ENCODE peak calls at places on chromosomes 13 and 19, in four cellular contexts. One of them, this sample, is unnamed. For H3K36me3, the result is how much of the 10 kb centered on the place peaks cover.

GRCh38 chr19:48456864-48457263 is 1.5 kb downstream of the KCNJ14 start:
- DNase-seq in IMR-90: no peak
- DNase-seq in OCI-LY7: no peak
- DNase-seq in fibroblast of lung: no peak
- DNase-seq in this sample: no peak

GRCh38 chr13:45367358-45367757 is 26.4 kb upstream of the TPT1 start:
- DNase-seq in IMR-90: peak
- DNase-seq in OCI-LY7: peak
- DNase-seq in fibroblast of lung: peak
- DNase-seq in this sample: peak

GRCh38 chr19:1310853-1311180 is 25.1 kb downstream of the EFNA2 start:
- DNase-seq in OCI-LY7: no peak
- DNase-seq in IMR-90: no peak
- DNase-seq in fibroblast of lung: no peak
- DNase-seq in this sample: no peak

GRCh38 chr13:99893567-99893966 is 78.0 kb downstream of the ZIC5 start:
- DNase-seq in fibroblast of lung: no peak
- DNase-seq in OCI-LY7: no peak
- DNase-seq in IMR-90: no peak
- DNase-seq in this sample: no peak

GRCh38 chr13:36872621-36873020 is 47.4 kb downstream of the SMAD9 start:
- DNase-seq in IMR-90: no peak
- DNase-seq in OCI-LY7: no peak
- DNase-seq in fibroblast of lung: no peak
- DNase-seq in this sample: no peak

GRCh38 chr13:33017410-33017929 is 1.2 kb downstream of the KL start:
- DNase-seq in IMR-90: peak
- DNase-seq in fibroblast of lung: peak
- DNase-seq in OCI-LY7: peak
- DNase-seq in this sample: peak

GRCh38 chr19:3699071-3699740 is 1.1 kb downstream of the PIP5K1C start:
- DNase-seq in OCI-LY7: peak
- DNase-seq in IMR-90: peak
- DNase-seq in fibroblast of lung: peak
- DNase-seq in this sample: no peak

GRCh38 chr19:56167064-56167578 is 8.7 kb upstream of the GALP start:
- DNase-seq in fibroblast of lung: no peak
- DNase-seq in OCI-LY7: no peak
- DNase-seq in IMR-90: no peak
- DNase-seq in this sample: no peak

GRCh38 chr19:35397064-35397463 is 26.2 kb downstream of the GPR42 start:
- DNase-seq in fibroblast of lung: no peak
- DNase-seq in OCI-LY7: no peak
- DNase-seq in IMR-90: no peak
- DNase-seq in this sample: no peak

GRCh38 chr13:102651892-102652291 is 43.0 kb downstream of the METTL21C start:
- DNase-seq in fibroblast of lung: no peak
- DNase-seq in IMR-90: peak
- DNase-seq in OCI-LY7: no peak
- DNase-seq in this sample: no peak

GRCh38 chr13:31943591-31943990 is 88.0 kb upstream of the FRY start:
- DNase-seq in IMR-90: no peak
- DNase-seq in OCI-LY7: no peak
- DNase-seq in fibroblast of lung: no peak
- DNase-seq in this sample: no peak

GRCh38 chr13:97298816-97299215 is 76.7 kb downstream of the MBNL2 start:
- DNase-seq in IMR-90: peak
- DNase-seq in OCI-LY7: no peak
- DNase-seq in fibroblast of lung: peak
- DNase-seq in this sample: no peak

GRCh38 chr19:55898911-55899310 is 33.2 kb downstream of the NLRP13 start:
- DNase-seq in OCI-LY7: no peak
- DNase-seq in IMR-90: no peak
- DNase-seq in fibroblast of lung: no peak
- DNase-seq in this sample: no peak

GRCh38 chr13:24267283-24267682 is 42.1 kb upstream of the C1QTNF9 start:
- DNase-seq in OCI-LY7: no peak
- DNase-seq in fibroblast of lung: peak
- DNase-seq in IMR-90: no peak
- DNase-seq in this sample: no peak

GRCh38 chr19:46840157-46840942 is 10.3 kb downstream of the AP2S1 start:
- DNase-seq in fibroblast of lung: peak
- DNase-seq in IMR-90: peak
- DNase-seq in OCI-LY7: peak
- DNase-seq in this sample: peak

GRCh38 chr13:27790523-27790922 is 1.8 kb upstream of the GSX1 start:
- DNase-seq in fibroblast of lung: no peak
- DNase-seq in IMR-90: no peak
- DNase-seq in OCI-LY7: no peak
- DNase-seq in this sample: no peak

GRCh38 chr13:41411536-41411935 is 45.8 kb upstream of the RGCC start:
- DNase-seq in IMR-90: peak
- DNase-seq in fibroblast of lung: peak
- DNase-seq in OCI-LY7: peak
- DNase-seq in this sample: no peak

GRCh38 chr19:10766681-10767201 is 48.9 kb downstream of the DNM2 start:
- DNase-seq in IMR-90: peak
- DNase-seq in fibroblast of lung: peak
- DNase-seq in OCI-LY7: no peak
- DNase-seq in this sample: no peak

GRCh38 chr13:78376033-78376432 is 227.3 kb downstream of the POU4F1 start:
- DNase-seq in OCI-LY7: no peak
- DNase-seq in fibroblast of lung: no peak
- DNase-seq in IMR-90: no peak
- DNase-seq in this sample: no peak

GRCh38 chr19:17037966-17038500 is 11.4 kb upstream of the CPAMD8 start:
- DNase-seq in fibroblast of lung: no peak
- DNase-seq in IMR-90: no peak
- DNase-seq in OCI-LY7: no peak
- DNase-seq in this sample: no peak

GRCh38 chr19:34428549-34429285 is 536 bp downstream of the UBA2 start:
- DNase-seq in OCI-LY7: peak
- DNase-seq in IMR-90: peak
- DNase-seq in fibroblast of lung: peak
- DNase-seq in this sample: no peak

GRCh38 chr13:30698023-30698422 is 37.3 kb upstream of the ALOX5AP start:
- DNase-seq in IMR-90: peak
- DNase-seq in OCI-LY7: no peak
- DNase-seq in fibroblast of lung: peak
- DNase-seq in this sample: no peak

GRCh38 chr13:67219113-67219512 is 11.0 kb downstream of the PCDH9 start:
- DNase-seq in OCI-LY7: no peak
- DNase-seq in fibroblast of lung: no peak
- DNase-seq in IMR-90: no peak
- DNase-seq in this sample: no peak

GRCh38 chr13:63377986-63378385 is 1962.3 kb upstream of the PCDH20 start:
- DNase-seq in fibroblast of lung: no peak
- DNase-seq in IMR-90: no peak
- DNase-seq in OCI-LY7: no peak
- DNase-seq in this sample: no peak

GRCh38 chr13:45534604-45535003 is 69.9 kb downstream of the COG3 start:
- DNase-seq in IMR-90: no peak
- DNase-seq in OCI-LY7: no peak
- DNase-seq in fibroblast of lung: no peak
- DNase-seq in this sample: no peak

GRCh38 chr13:44117351-44117750 is 237.6 kb downstream of the LACC1 start:
- DNase-seq in fibroblast of lung: peak
- DNase-seq in OCI-LY7: peak
- DNase-seq in IMR-90: peak
- DNase-seq in this sample: no peak

GRCh38 chr19:11381535-11382369 is 2.4 kb downstream of the EPOR start:
- DNase-seq in OCI-LY7: peak
- DNase-seq in IMR-90: peak
- DNase-seq in fibroblast of lung: peak
- DNase-seq in this sample: peak

GRCh38 chr19:8421484-8422461 is 8.7 kb downstream of the MARCHF2 start:
- DNase-seq in fibroblast of lung: no peak
- DNase-seq in OCI-LY7: no peak
- DNase-seq in IMR-90: no peak
- DNase-seq in this sample: no peak

GRCh38 chr19:4140237-4140711 is 13.2 kb upstream of the CREB3L3 start:
- DNase-seq in OCI-LY7: peak
- DNase-seq in IMR-90: peak
- DNase-seq in fibroblast of lung: peak
- DNase-seq in this sample: no peak

GRCh38 chr19:53455828-53456227 is 11.7 kb upstream of the ZNF813 start:
- DNase-seq in IMR-90: no peak
- DNase-seq in OCI-LY7: no peak
- DNase-seq in fibroblast of lung: no peak
- DNase-seq in this sample: no peak
- H3K4me3 ChIP-seq in IMR-90: no peak
- H3K4me3 ChIP-seq in OCI-LY7: no peak
- H3K4me3 ChIP-seq in fibroblast of lung: no peak
- H3K4me3 ChIP-seq in this sample: no peak

GRCh38 chr19:39828634-39829032 is 5.3 kb downstream of the DYRK1B start:
- DNase-seq in IMR-90: no peak
- DNase-seq in fibroblast of lung: no peak
- DNase-seq in OCI-LY7: no peak
- DNase-seq in this sample: no peak
- H3K36me3 ChIP-seq in IMR-90: under half
- H3K36me3 ChIP-seq in fibroblast of lung: under half
- H3K36me3 ChIP-seq in OCI-LY7: half or more
- H3K36me3 ChIP-seq in this sample: under half

GRCh38 chr19:51418707-51419106 is 1.3 kb upstream of the SIGLEC10 start:
- DNase-seq in IMR-90: no peak
- DNase-seq in fibroblast of lung: no peak
- DNase-seq in OCI-LY7: no peak
- DNase-seq in this sample: no peak

GRCh38 chr19:51417107-51417806 is at the start of gene SIGLEC10:
- DNase-seq in OCI-LY7: peak
- DNase-seq in fibroblast of lung: no peak
- DNase-seq in IMR-90: no peak
- DNase-seq in this sample: peak

GRCh38 chr19:51421229-51422052 is 4.0 kb upstream of the SIGLEC10 start:
- DNase-seq in fibroblast of lung: no peak
- DNase-seq in OCI-LY7: no peak
- DNase-seq in IMR-90: no peak
- DNase-seq in this sample: no peak

GRCh38 chr19:51417807-51418152 is 338 bp upstream of the SIGLEC10 start:
- DNase-seq in fibroblast of lung: no peak
- DNase-seq in OCI-LY7: peak
- DNase-seq in IMR-90: no peak
- DNase-seq in this sample: no peak

GRCh38 chr19:51422053-51422448 is 4.6 kb upstream of the SIGLEC10 start:
- DNase-seq in IMR-90: peak
- DNase-seq in fibroblast of lung: peak
- DNase-seq in OCI-LY7: peak
- DNase-seq in this sample: peak
- TF ChIP-seq CTCF in IMR-90: peak
- TF ChIP-seq CTCF in fibroblast of lung: peak
- TF ChIP-seq CTCF in OCI-LY7: peak
- TF ChIP-seq CTCF in this sample: peak

GRCh38 chr13:109760372-109760771 is 26.0 kb downstream of the IRS2 start:
- DNase-seq in OCI-LY7: no peak
- DNase-seq in fibroblast of lung: no peak
- DNase-seq in IMR-90: no peak
- DNase-seq in this sample: no peak
- H3K4me3 ChIP-seq in OCI-LY7: no peak
- H3K4me3 ChIP-seq in fibroblast of lung: no peak
- H3K4me3 ChIP-seq in IMR-90: no peak
- H3K4me3 ChIP-seq in this sample: no peak

DNA sequence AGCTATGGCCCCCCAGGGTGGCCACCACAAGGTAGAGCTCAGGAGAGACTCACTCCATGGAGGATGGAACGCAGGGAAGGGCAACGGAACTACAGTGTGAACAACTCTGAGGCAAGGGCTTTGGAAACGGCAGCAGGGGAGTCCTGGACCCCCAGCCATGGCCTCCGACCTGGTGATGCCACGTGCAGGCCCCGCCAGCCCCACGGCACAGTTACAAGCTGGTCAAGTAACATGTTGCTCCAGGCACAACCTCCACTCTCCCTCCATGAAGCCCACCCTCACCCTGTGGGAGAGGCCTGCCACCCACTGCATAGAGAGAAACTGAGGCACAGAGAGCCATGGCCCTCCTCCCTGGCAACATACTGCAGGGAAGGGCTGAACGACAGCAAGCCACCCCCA is 9.1 kb upstream of the CERS1 start:
- DNase-seq in IMR-90: no peak
- DNase-seq in OCI-LY7: no peak
- DNase-seq in fibroblast of lung: no peak
- DNase-seq in this sample: no peak
- H3K36me3 ChIP-seq in IMR-90: half or more
- H3K36me3 ChIP-seq in OCI-LY7: under half
- H3K36me3 ChIP-seq in fibroblast of lung: under half
- H3K36me3 ChIP-seq in this sample: half or more

GRCh38 chr13:39012608-39013007 is 22.0 kb upstream of the STOML3 start:
- DNase-seq in OCI-LY7: no peak
- DNase-seq in IMR-90: no peak
- DNase-seq in fibroblast of lung: no peak
- DNase-seq in this sample: no peak
- TF ChIP-seq CTCF in OCI-LY7: peak
- TF ChIP-seq CTCF in IMR-90: peak
- TF ChIP-seq CTCF in fibroblast of lung: no peak
- TF ChIP-seq CTCF in this sample: no peak

GRCh38 chr19:7393934-7394508 is 45.3 kb downstream of the ARHGEF18 start:
- DNase-seq in IMR-90: no peak
- DNase-seq in fibroblast of lung: no peak
- DNase-seq in OCI-LY7: no peak
- DNase-seq in this sample: no peak

GRCh38 chr19:7393459-7393858 is 44.7 kb downstream of the ARHGEF18 start:
- DNase-seq in OCI-LY7: no peak
- DNase-seq in fibroblast of lung: no peak
- DNase-seq in IMR-90: no peak
- DNase-seq in this sample: no peak

GRCh38 chr19:7394728-7395359 is 46.1 kb downstream of the ARHGEF18 start:
- DNase-seq in IMR-90: peak
- DNase-seq in fibroblast of lung: peak
- DNase-seq in OCI-LY7: peak
- DNase-seq in this sample: peak

GRCh38 chr19:7395360-7395781 is 46.6 kb downstream of the ARHGEF18 start:
- DNase-seq in IMR-90: no peak
- DNase-seq in OCI-LY7: no peak
- DNase-seq in fibroblast of lung: no peak
- DNase-seq in this sample: no peak

GRCh38 chr19:7391218-7391670 is 42.5 kb downstream of the ARHGEF18 start:
- DNase-seq in fibroblast of lung: peak
- DNase-seq in OCI-LY7: no peak
- DNase-seq in IMR-90: peak
- DNase-seq in this sample: no peak
- H3K4me3 ChIP-seq in fibroblast of lung: no peak
- H3K4me3 ChIP-seq in OCI-LY7: no peak
- H3K4me3 ChIP-seq in IMR-90: no peak
- H3K4me3 ChIP-seq in this sample: no peak

GRCh38 chr13:113724780-113725315 is 34.2 kb upstream of the TMEM255B start:
- DNase-seq in fibroblast of lung: peak
- DNase-seq in OCI-LY7: peak
- DNase-seq in IMR-90: peak
- DNase-seq in this sample: peak
- H3K36me3 ChIP-seq in fibroblast of lung: under half
- H3K36me3 ChIP-seq in OCI-LY7: under half
- H3K36me3 ChIP-seq in IMR-90: under half
- H3K36me3 ChIP-seq in this sample: under half